ENCODE peak calls at places on chromosomes 4 and X, in five cellular contexts. N, R, Y, W and T are unnamed samples. For H3K4me1, the result is how much of the 10 kb centered on the place peaks cover.

GRCh38 chr4:121823505-121824170 is at the start of gene CCNA2:
- DNase-seq in N (peak), R (peak), W (peak), Y (peak), T (peak)

GRCh38 chr4:143625632-143626031 is 74.8 kb downstream of the FREM3 start:
- DNase-seq in R (no peak), W (no peak), N (no peak), Y (no peak), T (no peak)

GRCh38 chr4:4659871-4660651 is 118.2 kb upstream of the STX18 start:
- DNase-seq in N (peak), W (peak), R (peak), Y (peak), T (no peak)

GRCh38 chr4:183201331-183201730 is 102.3 kb downstream of the WWC2 start:
- DNase-seq in R (peak), N (no peak), W (peak), Y (peak), T (no peak)

GRCh38 chrX:20913760-20914159 is 460.5 kb upstream of the CNKSR2 start:
- DNase-seq in W (peak), R (no peak), N (no peak), Y (no peak), T (peak)

GRCh38 chr4:22473268-22473667 is 42.6 kb downstream of the ADGRA3 start:
- DNase-seq in W (no peak), N (no peak), R (peak), Y (peak), T (no peak)

GRCh38 chrX:39018526-39018925 is 217.3 kb downstream of the MID1IP1 start:
- DNase-seq in Y (no peak), W (no peak), R (no peak), N (no peak), T (no peak)

GRCh38 chr4:146333187-146333894 is 119.0 kb downstream of the REELD1 start:
- DNase-seq in N (no peak), Y (peak), W (peak), R (peak), T (no peak)

GRCh38 chrX:46140272-46140671 is 404.9 kb downstream of the ZNF674 start:
- DNase-seq in W (no peak), R (peak), Y (peak), N (no peak), T (no peak)

GRCh38 chrX:17007134-17007768 is 60.8 kb downstream of the REPS2 start:
- DNase-seq in R (peak), Y (peak), W (peak), N (no peak), T (no peak)

GRCh38 chr4:159764343-159764952 is 661.6 kb downstream of the RAPGEF2 start:
- DNase-seq in N (no peak), R (peak), Y (peak), W (peak), T (peak)

GRCh38 chr4:137421796-137422195 is 110.5 kb downstream of the PCDH18 start:
- DNase-seq in Y (no peak), W (no peak), R (no peak), N (no peak), T (no peak)

GRCh38 chrX:95628796-95629195 is 1055.8 kb upstream of the DIAPH2 start:
- DNase-seq in R (no peak), W (no peak), Y (no peak), N (no peak), T (no peak)

GRCh38 chr4:153375303-153375702 is 30.8 kb downstream of the MND1 start:
- DNase-seq in W (no peak), R (no peak), N (no peak), Y (no peak), T (no peak)

GRCh38 chr4:95048296-95048695 is 290.5 kb downstream of the BMPR1B start:
- DNase-seq in R (no peak), N (no peak), Y (no peak), W (no peak), T (no peak)

GRCh38 chrX:25523574-25523973 is 507.8 kb upstream of the ARX start:
- DNase-seq in N (no peak), W (peak), R (peak), Y (peak), T (peak)

GRCh38 chr4:70838400-70838971 is 1.2 kb downstream of the GRSF1 start:
- DNase-seq in Y (peak), W (no peak), N (no peak), R (peak), T (no peak)

GRCh38 chr4:121397941-121398601 is 17.3 kb upstream of the QRFPR start:
- DNase-seq in N (no peak), Y (no peak), R (no peak), W (no peak), T (no peak)

GRCh38 chr4:74365761-74366160 is 816 bp downstream of the EREG start:
- DNase-seq in W (no peak), N (no peak), Y (no peak), R (peak), T (no peak)

GRCh38 chr4:8662776-8663175 is 70.2 kb downstream of the CPZ start:
- DNase-seq in Y (no peak), W (no peak), R (no peak), N (no peak), T (no peak)

GRCh38 chrX:129193357-129193756 is 329.9 kb downstream of the SMARCA1 start:
- DNase-seq in Y (no peak), R (no peak), W (peak), N (no peak), T (no peak)

GRCh38 chr4:123023647-123024046 is 101.2 kb upstream of the NUDT6 start:
- DNase-seq in W (no peak), N (no peak), R (no peak), Y (no peak), T (no peak)

GRCh38 chr4:132572210-132572609 is 576.9 kb upstream of the PCDH10 start:
- DNase-seq in W (no peak), Y (no peak), R (peak), N (no peak), T (no peak)
- TF ChIP-seq CTCF in W (no peak), Y (no peak), R (peak), N (no peak), T (no peak)

GRCh38 chr4:6929735-6930464 is 20.3 kb downstream of the TBC1D14 start:
- DNase-seq in W (no peak), N (no peak), R (no peak), Y (no peak), T (peak)
- H3K4me1 ChIP-seq in W (under half), N (under half), R (under half), Y (under half), T (under half)

GRCh38 chr4:81621490-81621889 is 149.8 kb upstream of the RASGEF1B start:
- DNase-seq in N (no peak), W (no peak), Y (no peak), R (no peak), T (no peak)
- H3K27ac ChIP-seq in N (no peak), W (no peak), Y (no peak), R (no peak), T (no peak)

GRCh38 chrX:47361538-47362511 is 8.6 kb upstream of the ZNF157 start:
- DNase-seq in N (peak), W (peak), R (peak), Y (peak), T (peak)

GRCh38 chrX:47370278-47370677 is at the start of gene ZNF157:
- DNase-seq in R (no peak), Y (no peak), W (no peak), N (no peak), T (no peak)

GRCh38 chrX:47360423-47361179 is 9.8 kb upstream of the ZNF157 start:
- DNase-seq in N (no peak), W (no peak), R (no peak), Y (no peak), T (no peak)

DNA sequence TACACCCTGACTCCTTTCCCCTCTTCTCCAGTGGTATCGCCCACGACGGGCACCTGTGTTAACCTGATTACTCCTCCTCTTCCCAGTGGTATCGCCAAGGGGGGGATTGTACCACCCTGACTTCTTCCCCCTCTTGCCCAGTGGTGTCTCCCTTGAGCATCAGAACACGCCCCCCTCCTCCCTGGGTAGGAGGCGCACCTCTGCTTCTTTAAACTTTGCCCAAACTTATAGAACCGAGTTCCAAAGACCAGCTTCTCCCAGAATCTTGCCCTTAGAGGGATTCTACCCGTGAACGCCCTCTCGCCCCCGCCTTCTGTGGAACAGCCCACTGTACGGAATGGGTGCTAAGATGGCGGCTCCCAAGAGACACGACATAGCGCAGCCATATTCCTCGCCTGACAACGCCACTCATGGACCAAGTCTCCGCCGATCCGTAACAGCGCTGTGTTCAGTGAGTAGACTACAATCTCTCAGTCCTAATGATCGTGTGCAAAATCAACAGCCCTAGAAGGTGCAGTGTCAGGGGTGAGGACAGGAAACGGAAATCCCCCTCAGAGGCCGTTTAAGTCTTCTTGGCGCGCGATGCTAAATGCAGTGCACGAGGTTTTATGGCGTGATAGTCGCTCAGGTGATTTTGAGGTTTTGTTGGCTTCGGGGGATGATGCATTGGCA is 4.2 kb upstream of the ZNF157 start:
- DNase-seq in R (peak), Y (peak), N (peak), W (peak), T (peak)
- TF ChIP-seq CTCF in R (peak), Y (no peak), N (no peak), W (no peak), T (no peak)

GRCh38 chr4:76203541-76203940 is 10.1 kb downstream of the SCARB2 start:
- DNase-seq in Y (no peak), W (no peak), N (no peak), R (no peak), T (no peak)

GRCh38 chr4:76208005-76208765 is 5.4 kb downstream of the SCARB2 start:
- DNase-seq in Y (peak), W (peak), N (peak), R (peak), T (peak)

GRCh38 chr4:76206222-76206942 is 7.2 kb downstream of the SCARB2 start:
- DNase-seq in W (no peak), N (no peak), Y (no peak), R (no peak), T (no peak)

GRCh38 chr4:76200771-76201224 is 12.8 kb downstream of the SCARB2 start:
- DNase-seq in N (no peak), Y (no peak), R (no peak), W (no peak), T (no peak)

GRCh38 chr4:76204936-76205335 is 8.7 kb downstream of the SCARB2 start:
- DNase-seq in R (no peak), N (no peak), W (no peak), Y (no peak), T (no peak)
- H3K4me1 ChIP-seq in R (under half), N (under half), W (under half), Y (under half), T (under half)